ENCODE peak calls at places on chromosomes 16 and 17, in eight cellular contexts. G is prostate gland, H is fibroblast of lung, J is kidney, I is thoracic aorta, F is uterus, S is ovary, R is ascending aorta. Y is an unnamed sample.

GRCh38 chr16:2520784-2521577 is 810 bp downstream of the AMDHD2 start:
- DNase-seq in H (no peak), F (peak; percentile 21), R (no peak), J (peak; percentile 82), S (no peak), I (no peak), G (no peak), Y (peak; percentile 9)

GRCh38 chr17:75416006-75416405 is 10.5 kb upstream of the GRB2 start:
- DNase-seq in J (no peak), R (no peak), H (no peak), S (no peak), F (no peak), G (no peak), I (no peak), Y (no peak)

GRCh38 chr17:80894439-80894721 is 97.3 kb upstream of the CHMP6 start:
- DNase-seq in H (no peak), J (no peak), F (no peak), G (no peak), I (no peak), R (no peak), S (no peak), Y (no peak)

GRCh38 chr17:2595736-2596135 is 2.3 kb downstream of the PAFAH1B1 start:
- DNase-seq in G (no peak), H (peak; percentile 12), F (no peak), J (no peak), S (no peak), R (no peak), I (no peak), Y (no peak)

GRCh38 chr16:49548571-49548970 is 175.0 kb downstream of the C16orf78 start:
- DNase-seq in J (no peak), G (no peak), H (no peak), F (no peak), I (no peak), R (no peak), S (no peak), Y (no peak)

GRCh38 chr17:76399175-76400172 is 15.1 kb downstream of the SPHK1 start:
- DNase-seq in R (no peak), G (no peak), I (no peak), S (peak; percentile 36), J (no peak), F (no peak), H (no peak), Y (no peak)

GRCh38 chr16:76294691-76295214 is 17.6 kb downstream of the CNTNAP4 start:
- DNase-seq in R (no peak), F (no peak), J (no peak), G (no peak), S (no peak), H (no peak), I (no peak), Y (no peak)

GRCh38 chr17:70168979-70169706 is at the start of gene KCNJ2:
- DNase-seq in J (peak; percentile 94), F (peak; percentile 75), H (peak; percentile 78), G (peak; percentile 90), S (peak; percentile 88), I (peak; percentile 9), R (peak; percentile 19), Y (peak; percentile 91)

GRCh38 chr16:86590501-86591144 is 12.3 kb downstream of the FOXL1 start:
- DNase-seq in J (no peak), S (no peak), G (no peak), R (no peak), H (peak; percentile 98), F (no peak), I (no peak), Y (no peak)

GRCh38 chr17:48439072-48439471 is 9.1 kb upstream of the SKAP1 start:
- DNase-seq in G (no peak), I (no peak), J (no peak), S (no peak), H (no peak), F (no peak), R (no peak), Y (no peak)

GRCh38 chr17:31825961-31826691 is 32.9 kb downstream of the COPRS start:
- DNase-seq in H (no peak), J (no peak), I (peak; percentile 25), G (no peak), S (no peak), R (peak; percentile 31), F (no peak), Y (no peak)

GRCh38 chr17:8532021-8532420 is 96.3 kb downstream of the NDEL1 start:
- DNase-seq in S (no peak), J (no peak), H (peak; percentile 68), G (no peak), I (no peak), R (no peak), F (no peak), Y (peak; percentile 9)

GRCh38 chr16:66326995-66327513 is 39.4 kb upstream of the CDH5 start:
- DNase-seq in G (no peak), R (no peak), H (no peak), F (no peak), J (peak; percentile 46), I (no peak), S (no peak), Y (no peak)

GRCh38 chr16:30068750-30069574 is 3.4 kb downstream of the ALDOA start:
- DNase-seq in G (no peak), I (no peak), H (no peak), F (no peak), R (no peak), J (no peak), S (no peak), Y (no peak)

GRCh38 chr16:81707411-81708321 is 71.4 kb upstream of the PLCG2 start:
- DNase-seq in J (peak; percentile 63), G (no peak), I (no peak), R (no peak), F (no peak), H (peak; percentile 65), S (peak; percentile 78), Y (no peak)

GRCh38 chr17:63718981-63719380 is 19.1 kb upstream of the LIMD2 start:
- DNase-seq in S (no peak), H (peak; percentile 21), R (no peak), J (no peak), F (no peak), I (no peak), G (no peak), Y (no peak)

GRCh38 chr16:86562356-86562755 is 4.3 kb upstream of the FOXC2 start:
- DNase-seq in G (no peak), J (no peak), F (no peak), I (no peak), S (no peak), H (no peak), R (no peak), Y (no peak)

GRCh38 chr16:55077231-55077630 is 146.6 kb downstream of the IRX5 start:
- DNase-seq in J (no peak), H (no peak), S (no peak), I (no peak), R (no peak), G (no peak), F (no peak), Y (no peak)

GRCh38 chr17:74379495-74380085 is 12.3 kb downstream of the GPR142 start:
- DNase-seq in S (peak; percentile 96), F (peak; percentile 89), I (peak; percentile 90), G (peak; percentile 91), R (peak; percentile 63), J (peak; percentile 95), H (peak; percentile 62), Y (peak; percentile 96)
- TF ChIP-seq CTCF in S (peak; percentile 93), F (peak; percentile 96), I (peak; percentile 99), G (peak; percentile 99), R (peak; percentile 97), J (peak; percentile 100), H (peak; percentile 74), Y (peak; percentile 96)

DNA sequence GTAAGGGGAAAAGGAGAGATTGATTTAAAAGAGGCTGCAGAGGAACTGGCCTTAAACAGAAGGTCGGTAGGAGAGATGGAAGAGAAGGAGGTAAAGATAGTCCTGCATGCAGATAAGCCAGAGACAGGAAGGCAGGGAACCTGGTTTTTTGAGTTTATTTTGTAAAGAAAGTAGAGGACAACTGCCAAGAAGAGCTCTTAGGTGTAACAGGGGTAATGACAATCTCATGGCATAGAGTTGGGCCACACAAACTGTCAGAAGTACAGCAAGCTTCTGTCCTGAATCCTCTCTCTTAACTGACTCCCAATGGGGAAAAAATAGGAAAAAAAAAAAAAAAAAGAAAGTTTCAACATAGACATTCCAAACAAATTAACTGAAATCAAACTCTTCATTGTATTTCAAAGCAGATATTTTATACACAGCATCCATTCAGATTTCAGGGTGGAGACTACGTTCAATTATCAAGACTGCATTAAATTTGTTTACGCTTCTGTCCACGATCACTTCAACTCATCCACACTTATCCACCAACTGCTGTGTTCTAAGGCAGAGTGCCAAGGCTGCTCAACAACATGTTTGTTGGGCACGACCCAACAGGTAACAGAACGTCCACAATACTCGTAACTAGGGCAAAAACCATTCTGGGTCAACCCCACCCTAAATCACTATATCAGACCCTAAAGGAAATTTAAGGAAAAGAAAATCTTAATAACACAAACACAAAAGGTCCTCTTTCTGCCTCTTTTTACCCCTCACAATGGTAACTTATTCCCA is 34.9 kb downstream of the USP31 start:
- DNase-seq in R (no peak), J (no peak), F (no peak), S (no peak), G (peak; percentile 42), H (no peak), I (no peak), Y (no peak)
- H3K27ac ChIP-seq in R (no peak overlapping the region), J (no peak overlapping the region), F (peak overlapping the region; percentile 29), S (no peak overlapping the region), G (no peak overlapping the region), H (no peak overlapping the region), I (no peak overlapping the region), Y (no peak overlapping the region)

DNA sequence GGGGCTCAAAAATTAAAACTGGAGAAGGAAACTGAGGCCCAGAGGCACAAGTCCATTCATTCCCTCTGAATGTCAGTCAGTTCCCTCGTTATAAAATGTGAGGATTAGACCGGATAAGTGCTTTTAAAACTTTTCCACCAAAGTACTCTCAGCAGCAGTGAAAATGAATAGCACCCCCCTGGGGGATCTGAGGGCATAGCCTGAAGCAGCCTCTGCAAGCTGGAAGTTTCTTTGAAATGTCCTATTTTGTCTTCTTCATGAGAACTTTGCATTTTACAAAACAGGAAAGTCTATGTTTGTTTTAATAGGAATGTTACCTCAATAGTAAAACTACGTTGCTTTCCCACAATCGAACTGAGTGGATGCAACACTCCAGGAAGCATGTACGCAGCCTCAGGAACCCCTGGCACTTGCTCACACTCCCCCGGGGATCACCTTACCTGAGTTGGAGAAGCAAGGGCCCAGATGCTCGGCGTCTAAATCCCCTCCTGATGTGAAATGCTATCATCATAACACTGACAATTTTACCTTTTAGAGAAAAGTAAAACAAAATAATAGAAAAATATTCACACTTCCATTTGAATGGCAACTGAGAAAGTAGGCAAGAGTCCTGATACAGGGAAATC is 272.9 kb downstream of the CEP112 start:
- DNase-seq in R (no peak), G (no peak), J (no peak), I (no peak), H (no peak), S (no peak), F (no peak), Y (no peak)
- TF ChIP-seq CTCF in R (no peak), G (no peak), J (no peak), I (peak; percentile 20), H (peak; percentile 23), S (no peak), F (peak; percentile 19), Y (peak; percentile 29)

GRCh38 chr16:13229039-13229438 is 327.6 kb downstream of the SHISA9 start:
- DNase-seq in G (no peak), J (no peak), H (no peak), S (no peak), R (no peak), I (no peak), F (no peak), Y (no peak)
- H3K27ac ChIP-seq in G (no peak overlapping the region), J (no peak overlapping the region), H (no peak overlapping the region), S (no peak overlapping the region), R (no peak overlapping the region), I (no peak overlapping the region), F (no peak overlapping the region), Y (no peak overlapping the region)

Y was measured in heart right ventricle.